ENCODE peak calls at places on chromosomes 12 and 14, in ten cellular contexts. N is GDM1; Y is stimulated activated CD8-positive, alpha-beta memory T cell treated with anti-CD3 and anti-CD28 coated beads, Interleukin-7, amount 100 ng/mL, for 1 hour; D is astrocyte of the spinal cord; I is stimulated activated CD4-positive, alpha-beta T cell treated with anti-CD3 and anti-CD28 coated beads, Interleukin-2, amount 100 ng/mL, for 48 hours; T is mammary epithelial cell; J is head of caudate nucleus; R is GM10248; O is MV-4-11; Q is uterus. S is an unnamed sample.

GRCh38 chr12:953776-954175 is 4.3 kb upstream of the RAD52 start:
- DNase-seq in N (no peak), J (no peak), Y (no peak), D (peak), O (no peak), R (no peak), T (peak), I (peak), Q (no peak), S (no peak)

GRCh38 chr14:92945959-92946846 is 23.3 kb downstream of the CHGA start:
- DNase-seq in N (no peak), Y (no peak), R (no peak), J (no peak), T (peak), Q (peak), D (peak), O (no peak), I (no peak), S (no peak)

GRCh38 chr14:64638625-64639024 is 65.6 kb upstream of the PLEKHG3 start:
- DNase-seq in R (no peak), J (no peak), N (no peak), D (no peak), T (no peak), I (no peak), Y (no peak), O (no peak), Q (no peak), S (no peak)

GRCh38 chr14:74552623-74553022 is 59.1 kb downstream of the ISCA2 start:
- DNase-seq in O (no peak), R (no peak), Q (peak), J (peak), Y (no peak), I (no peak), N (no peak), D (no peak), T (no peak), S (no peak)

GRCh38 chr12:120230326-120230973 is 29.5 kb upstream of the RPLP0 start:
- DNase-seq in I (no peak), N (no peak), R (no peak), T (peak), Y (no peak), D (peak), Q (peak), J (no peak), O (no peak), S (no peak)

GRCh38 chr14:51735851-51736250 is 84.1 kb downstream of the FRMD6 start:
- DNase-seq in Q (no peak), R (no peak), O (no peak), Y (no peak), J (no peak), I (no peak), D (no peak), N (no peak), T (no peak), S (no peak)

GRCh38 chr12:47793015-47793681 is 20.1 kb downstream of the SLC48A1 start:
- DNase-seq in O (no peak), J (no peak), R (no peak), N (no peak), D (no peak), I (no peak), Q (no peak), T (no peak), Y (no peak), S (no peak)

GRCh38 chr12:6369916-6370575 is 5.3 kb downstream of the SCNN1A start:
- DNase-seq in D (no peak), O (no peak), R (no peak), T (no peak), I (no peak), N (no peak), J (no peak), Q (no peak), Y (no peak), S (no peak)

GRCh38 chr14:91416744-91417133 is 881 bp downstream of the CCDC88C start:
- DNase-seq in I (no peak), R (peak), J (no peak), Q (no peak), D (no peak), Y (no peak), T (no peak), O (no peak), N (no peak), S (no peak)

GRCh38 chr12:2752676-2753371 is 41.9 kb upstream of the FKBP4 start:
- DNase-seq in Q (peak), O (peak), Y (peak), I (peak), R (peak), D (peak), J (peak), N (peak), T (peak), S (peak)

GRCh38 chr12:78793982-78794381 is 70.6 kb upstream of the SYT1 start:
- DNase-seq in I (no peak), Y (no peak), D (no peak), N (no peak), T (no peak), R (no peak), Q (no peak), J (no peak), O (no peak), S (no peak)